ENCODE peak calls at places on chromosome 15, in six cellular contexts. I, N, W, O, K and X are unnamed samples.

GRCh38 chr15:63509056-63509696 is 4.8 kb downstream of the USP3 start:
- DNase-seq in K (no peak), W (no peak), O (no peak), I (no peak), N (no peak), X (no peak)

GRCh38 chr15:92097473-92098178 is 244.1 kb downstream of the SLCO3A1 start:
- DNase-seq in I (no peak), W (peak), N (peak), O (no peak), K (peak), X (no peak)

GRCh38 chr15:67413770-67414429 is 107.0 kb upstream of the C15orf61 start:
- DNase-seq in K (peak), O (no peak), N (no peak), I (no peak), W (no peak), X (no peak)

GRCh38 chr15:55993804-55994539 is 560 bp upstream of the NEDD4 start:
- DNase-seq in W (no peak), N (no peak), O (no peak), K (peak), I (no peak), X (no peak)

GRCh38 chr15:58515807-58516206 is 84.0 kb downstream of the LIPC start:
- DNase-seq in I (no peak), O (no peak), W (no peak), N (no peak), K (no peak), X (no peak)

GRCh38 chr15:81336568-81336967 is 12.6 kb upstream of the STARD5 start:
- DNase-seq in I (peak), W (no peak), O (no peak), N (no peak), K (peak), X (no peak)

GRCh38 chr15:60395276-60396011 is 2.3 kb downstream of the ANXA2 start:
- DNase-seq in N (no peak), I (no peak), O (no peak), W (no peak), K (no peak), X (no peak)

GRCh38 chr15:25883860-25884259 is 20.7 kb upstream of the ATP10A start:
- DNase-seq in I (no peak), N (no peak), O (no peak), W (no peak), K (no peak), X (no peak)

GRCh38 chr15:52252781-52253180 is 42.8 kb downstream of the MYO5C start:
- DNase-seq in W (no peak), N (no peak), O (no peak), I (no peak), K (peak), X (no peak)

GRCh38 chr15:35925634-35926380 is 379.8 kb upstream of the DPH6 start:
- DNase-seq in I (no peak), O (no peak), N (no peak), K (peak), W (no peak), X (no peak)

GRCh38 chr15:71153823-71154524 is 38.7 kb downstream of the THSD4 start:
- DNase-seq in W (no peak), K (no peak), I (no peak), N (no peak), O (no peak), X (no peak)

GRCh38 chr15:75043509-75044257 is 20.3 kb downstream of the PPCDC start:
- DNase-seq in O (peak), N (peak), I (no peak), W (peak), K (no peak), X (peak)

GRCh38 chr15:60391722-60392340 is 6.0 kb downstream of the ANXA2 start:
- DNase-seq in W (no peak), I (no peak), O (no peak), K (no peak), N (no peak), X (no peak)

GRCh38 chr15:94164202-94164807 is 67.1 kb upstream of the MCTP2 start:
- DNase-seq in W (peak), N (peak), I (peak), K (peak), O (no peak), X (no peak)

GRCh38 chr15:36278219-36278618 is 301.2 kb upstream of the CDIN1 start:
- DNase-seq in W (no peak), K (no peak), I (no peak), O (no peak), N (no peak), X (no peak)

GRCh38 chr15:82118040-82118439 is 72.2 kb upstream of the MEX3B start:
- DNase-seq in N (no peak), O (no peak), I (no peak), K (no peak), W (no peak), X (no peak)

GRCh38 chr15:68051109-68051508 is 3.0 kb upstream of the PIAS1 start:
- DNase-seq in I (no peak), O (no peak), N (no peak), W (no peak), K (no peak), X (no peak)

GRCh38 chr15:64911317-64912186 is at the start of gene ANKDD1A:
- DNase-seq in N (peak), O (peak), K (peak), I (peak), W (peak), X (no peak)

GRCh38 chr15:85800460-85801123 is 5.9 kb upstream of the KLHL25 start:
- DNase-seq in I (no peak), N (peak), W (peak), O (peak), K (peak), X (no peak)
- TF ChIP-seq CTCF in I (no peak), N (no peak), W (peak), O (peak), K (peak), X (no peak)

GRCh38 chr15:46304320-46304719 is 669.5 kb downstream of the SQOR start:
- DNase-seq in I (no peak), K (no peak), N (no peak), W (no peak), O (no peak), X (no peak)
- TF ChIP-seq CTCF in I (no peak), K (peak), N (no peak), W (peak), O (peak), X (no peak)

DNA sequence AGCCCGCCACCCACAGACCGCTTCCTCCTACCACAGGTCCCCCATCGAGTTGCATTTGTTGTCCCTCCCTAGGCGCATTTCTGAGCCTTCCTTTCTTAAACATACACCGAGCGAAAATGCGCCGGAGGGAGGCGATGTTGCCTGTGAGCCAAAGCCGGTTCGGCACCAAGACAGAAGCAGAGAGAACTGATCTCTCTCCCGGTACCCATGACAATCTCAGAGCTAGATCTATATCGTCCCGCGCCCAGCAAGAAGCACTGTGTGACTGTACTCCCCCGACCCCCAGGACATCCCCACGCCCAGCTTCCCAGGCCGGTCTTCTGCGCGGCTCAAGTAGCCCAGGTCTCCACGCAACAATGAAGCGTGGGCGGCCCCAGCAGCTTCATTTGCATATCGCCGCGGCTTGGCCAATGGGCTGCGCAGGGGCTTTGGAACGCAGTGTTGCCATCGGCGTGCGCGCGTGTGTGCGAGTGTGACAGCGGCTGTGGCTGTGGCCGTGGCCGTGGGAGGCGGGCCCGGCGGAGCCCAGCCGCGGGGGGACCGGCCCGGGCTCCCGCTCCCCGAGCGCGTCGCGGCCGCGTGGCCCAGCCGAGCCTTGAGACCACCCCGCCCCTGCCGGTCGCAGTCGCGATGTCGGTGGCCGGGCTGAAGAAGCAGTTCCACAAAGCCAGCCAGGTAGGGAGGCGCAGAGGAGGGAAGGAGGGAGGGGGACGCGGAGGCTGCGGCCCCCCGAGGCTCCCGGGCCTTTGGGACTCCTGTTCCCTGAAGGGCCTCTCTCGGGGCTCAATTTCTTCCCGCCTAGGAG is at the start of gene SH3GL3:
- DNase-seq in I (peak), O (peak), K (peak), N (peak), W (peak), X (peak)
- TF ChIP-seq CTCF in I (no peak), O (peak), K (peak), N (no peak), W (no peak), X (no peak)

GRCh38 chr15:96314508-96314907 is 16.0 kb upstream of the NR2F2 start:
- DNase-seq in O (no peak), I (no peak), W (no peak), N (no peak), K (no peak), X (no peak)

GRCh38 chr15:96312641-96313335 is 17.7 kb upstream of the NR2F2 start:
- DNase-seq in N (no peak), O (no peak), K (no peak), W (no peak), I (no peak), X (no peak)

GRCh38 chr15:96320703-96321421 is 9.6 kb upstream of the NR2F2 start:
- DNase-seq in K (no peak), O (no peak), W (no peak), N (no peak), I (no peak), X (no peak)

GRCh38 chr15:96321422-96322391 is 8.8 kb upstream of the NR2F2 start:
- DNase-seq in N (peak), I (no peak), W (peak), O (no peak), K (no peak), X (no peak)

GRCh38 chr15:96316953-96317629 is 13.4 kb upstream of the NR2F2 start:
- DNase-seq in K (no peak), W (no peak), I (no peak), N (peak), O (no peak), X (no peak)
- TF ChIP-seq CTCF in K (no peak), W (no peak), I (no peak), N (no peak), O (no peak), X (no peak)

GRCh38 chr15:70116317-70116716 is 18.6 kb upstream of the TLE3 start:
- DNase-seq in I (no peak), K (no peak), O (no peak), W (no peak), N (no peak), X (no peak)
- TF ChIP-seq CTCF in I (no peak), K (no peak), O (no peak), W (no peak), N (no peak), X (no peak)

DNA sequence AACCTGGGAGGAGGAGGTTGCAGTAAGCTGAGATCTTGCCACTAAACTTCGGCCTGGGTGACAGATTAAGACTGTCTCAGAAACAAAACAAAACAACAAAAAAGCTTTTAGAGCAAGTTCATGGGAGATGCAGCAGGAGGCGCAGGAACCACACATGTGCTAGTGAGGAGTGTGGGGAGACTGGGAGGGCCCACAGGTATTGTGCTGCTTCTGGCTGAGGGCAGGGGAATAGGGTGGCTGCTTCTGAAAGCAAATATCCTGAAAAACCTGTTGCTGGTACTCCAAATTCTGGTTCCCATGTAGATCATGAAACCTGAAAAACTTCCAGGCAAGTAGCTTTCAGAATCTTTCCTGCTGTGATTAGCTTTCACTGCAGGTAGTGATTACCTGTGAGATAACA is 22.1 kb downstream of the TYRO3 start:
- DNase-seq in O (no peak), I (no peak), W (no peak), N (no peak), K (peak), X (no peak)
- TF ChIP-seq CTCF in O (no peak), I (no peak), W (no peak), N (no peak), K (peak), X (no peak)

DNA sequence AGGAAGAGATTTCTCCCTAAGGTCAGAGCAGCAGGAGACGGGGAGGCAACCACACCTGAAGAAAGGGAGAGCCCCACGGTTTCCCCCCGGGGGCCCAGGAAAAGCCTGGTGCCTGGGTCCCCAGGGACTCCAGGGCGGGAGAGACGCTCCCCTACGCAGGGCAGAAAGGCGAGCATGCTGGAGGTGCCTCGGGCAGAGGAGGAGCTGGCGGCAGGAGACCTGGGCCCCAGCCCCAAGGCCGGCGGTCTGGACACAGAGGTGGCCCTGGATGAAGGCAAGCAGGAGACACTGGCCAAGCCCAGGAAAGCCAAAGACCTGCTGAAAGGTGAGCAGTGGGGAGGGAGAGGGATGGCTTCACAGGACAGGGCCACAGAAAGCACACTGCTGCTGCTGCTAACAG is 26.2 kb upstream of the SLC28A1 start:
- DNase-seq in K (no peak), O (no peak), N (no peak), W (no peak), I (no peak), X (no peak)
- TF ChIP-seq CTCF in K (no peak), O (no peak), N (no peak), W (no peak), I (no peak), X (no peak)

GRCh38 chr15:90030376-90030775 is 29.3 kb downstream of the ZNF710 start:
- DNase-seq in O (peak), N (peak), W (no peak), K (no peak), I (no peak), X (no peak)
- TF ChIP-seq CTCF in O (no peak), N (no peak), W (no peak), K (no peak), I (no peak), X (no peak)

GRCh38 chr15:40930430-40931299 is 1.5 kb downstream of the DLL4 start:
- DNase-seq in N (no peak), W (peak), O (peak), I (no peak), K (peak), X (no peak)
- TF ChIP-seq CTCF in N (no peak), W (peak), O (peak), I (peak), K (peak), X (no peak)

DNA sequence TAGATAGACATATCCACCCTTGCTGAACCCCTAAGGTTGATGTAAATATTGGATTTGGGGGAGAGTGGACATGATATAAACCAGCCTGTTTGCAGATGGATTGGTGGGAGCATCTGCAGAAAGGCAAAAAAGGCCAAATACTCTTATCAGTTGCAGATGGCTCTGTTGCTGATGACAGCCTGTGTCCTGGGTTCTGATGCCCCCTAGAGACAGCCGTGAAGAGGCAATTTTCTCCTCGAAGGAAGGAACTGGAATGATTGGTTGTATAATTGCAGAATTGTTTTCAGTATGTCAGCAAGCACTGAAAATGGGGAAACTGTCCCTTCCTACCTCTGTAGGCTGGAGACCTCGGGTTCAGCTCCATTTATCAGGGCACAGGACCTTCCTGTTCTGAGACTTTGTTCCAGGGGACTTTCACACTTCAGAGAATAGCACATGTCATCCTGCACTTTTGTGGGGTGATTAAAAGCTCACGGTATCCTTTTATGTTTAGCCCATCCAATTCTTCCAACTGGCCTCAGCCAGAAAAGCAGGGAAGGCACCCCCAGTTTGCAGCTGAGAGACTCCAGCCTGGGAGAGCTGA is 103.0 kb downstream of the PGPEP1L start:
- DNase-seq in K (peak), N (no peak), I (no peak), O (no peak), W (no peak), X (no peak)
- TF ChIP-seq CTCF in K (peak), N (no peak), I (no peak), O (peak), W (peak), X (no peak)